ENCODE peak calls at places on chromosomes 1 and 21, in five cellular contexts. One of them, this sample, is unnamed. For H3K36me3, the result is how much of the 10 kb centered on the place peaks cover.

GRCh38 chr1:8862528-8862927 is 16.0 kb downstream of the ENO1 start:
- DNase-seq in cardiac muscle cell: peak
- DNase-seq in uterus: no peak
- DNase-seq in IMR-90: no peak
- DNase-seq in testis: no peak
- DNase-seq in this sample: no peak

GRCh38 chr1:85289207-85289847 is 12.9 kb upstream of the BCL10 start:
- DNase-seq in cardiac muscle cell: peak
- DNase-seq in uterus: no peak
- DNase-seq in IMR-90: peak
- DNase-seq in testis: no peak
- DNase-seq in this sample: no peak

GRCh38 chr1:151491641-151492040 is 19.5 kb upstream of the CGN start:
- DNase-seq in cardiac muscle cell: no peak
- DNase-seq in uterus: no peak
- DNase-seq in IMR-90: no peak
- DNase-seq in testis: no peak
- DNase-seq in this sample: no peak

GRCh38 chr1:202349263-202349928 is 897 bp downstream of the PPP1R12B start:
- DNase-seq in cardiac muscle cell: peak
- DNase-seq in uterus: no peak
- DNase-seq in IMR-90: peak
- DNase-seq in testis: no peak
- DNase-seq in this sample: no peak

GRCh38 chr1:173062156-173062938 is 11.6 kb upstream of the TNFSF18 start:
- DNase-seq in cardiac muscle cell: peak
- DNase-seq in uterus: no peak
- DNase-seq in IMR-90: peak
- DNase-seq in testis: no peak
- DNase-seq in this sample: no peak

GRCh38 chr1:12566484-12567287 is 51.3 kb downstream of the DHRS3 start:
- DNase-seq in cardiac muscle cell: no peak
- DNase-seq in uterus: no peak
- DNase-seq in IMR-90: no peak
- DNase-seq in testis: no peak
- DNase-seq in this sample: no peak

GRCh38 chr1:16644179-16645043 is 22.3 kb downstream of the RNU1-3 start:
- DNase-seq in cardiac muscle cell: peak
- DNase-seq in uterus: peak
- DNase-seq in IMR-90: peak
- DNase-seq in testis: peak
- DNase-seq in this sample: peak

GRCh38 chr1:12032141-12032710 is 12.9 kb downstream of the MIIP start:
- DNase-seq in cardiac muscle cell: peak
- DNase-seq in uterus: no peak
- DNase-seq in IMR-90: no peak
- DNase-seq in testis: no peak
- DNase-seq in this sample: no peak

GRCh38 chr1:15094056-15094455 is 59.5 kb upstream of the TMEM51 start:
- DNase-seq in cardiac muscle cell: no peak
- DNase-seq in uterus: no peak
- DNase-seq in IMR-90: no peak
- DNase-seq in testis: no peak
- DNase-seq in this sample: peak

GRCh38 chr1:247376659-247377058 is 39.3 kb upstream of the NLRP3 start:
- DNase-seq in cardiac muscle cell: no peak
- DNase-seq in uterus: no peak
- DNase-seq in IMR-90: no peak
- DNase-seq in testis: no peak
- DNase-seq in this sample: no peak

GRCh38 chr1:179881642-179882252 is 338 bp upstream of the TOR1AIP1 start:
- DNase-seq in cardiac muscle cell: peak
- DNase-seq in uterus: peak
- DNase-seq in IMR-90: peak
- DNase-seq in testis: peak
- DNase-seq in this sample: no peak

GRCh38 chr1:23585321-23586022 is 26.2 kb upstream of the ID3 start:
- DNase-seq in cardiac muscle cell: peak
- DNase-seq in uterus: peak
- DNase-seq in IMR-90: peak
- DNase-seq in testis: no peak
- DNase-seq in this sample: no peak

GRCh38 chr1:92902406-92902744 is 58.9 kb downstream of the DIPK1A start:
- DNase-seq in cardiac muscle cell: no peak
- DNase-seq in uterus: no peak
- DNase-seq in IMR-90: no peak
- DNase-seq in testis: no peak
- DNase-seq in this sample: no peak

GRCh38 chr1:157472959-157473358 is 79.4 kb downstream of the FCRL5 start:
- DNase-seq in cardiac muscle cell: no peak
- DNase-seq in uterus: no peak
- DNase-seq in IMR-90: no peak
- DNase-seq in testis: no peak
- DNase-seq in this sample: no peak
- H3K36me3 ChIP-seq in cardiac muscle cell: under half
- H3K36me3 ChIP-seq in uterus: under half
- H3K36me3 ChIP-seq in IMR-90: under half
- H3K36me3 ChIP-seq in testis: under half
- H3K36me3 ChIP-seq in this sample: under half

GRCh38 chr1:115165776-115166175 is 76.5 kb upstream of the TSPAN2 start:
- DNase-seq in cardiac muscle cell: no peak
- DNase-seq in uterus: no peak
- DNase-seq in IMR-90: no peak
- DNase-seq in testis: no peak
- DNase-seq in this sample: no peak

GRCh38 chr1:115166531-115167091 is 77.3 kb upstream of the TSPAN2 start:
- DNase-seq in cardiac muscle cell: peak
- DNase-seq in uterus: no peak
- DNase-seq in IMR-90: peak
- DNase-seq in testis: no peak
- DNase-seq in this sample: no peak

GRCh38 chr1:115170396-115170795 is 81.1 kb upstream of the TSPAN2 start:
- DNase-seq in cardiac muscle cell: peak
- DNase-seq in uterus: no peak
- DNase-seq in IMR-90: no peak
- DNase-seq in testis: no peak
- DNase-seq in this sample: no peak

GRCh38 chr1:115164940-115165718 is 75.8 kb upstream of the TSPAN2 start:
- DNase-seq in cardiac muscle cell: no peak
- DNase-seq in uterus: no peak
- DNase-seq in IMR-90: no peak
- DNase-seq in testis: no peak
- DNase-seq in this sample: no peak

DNA sequence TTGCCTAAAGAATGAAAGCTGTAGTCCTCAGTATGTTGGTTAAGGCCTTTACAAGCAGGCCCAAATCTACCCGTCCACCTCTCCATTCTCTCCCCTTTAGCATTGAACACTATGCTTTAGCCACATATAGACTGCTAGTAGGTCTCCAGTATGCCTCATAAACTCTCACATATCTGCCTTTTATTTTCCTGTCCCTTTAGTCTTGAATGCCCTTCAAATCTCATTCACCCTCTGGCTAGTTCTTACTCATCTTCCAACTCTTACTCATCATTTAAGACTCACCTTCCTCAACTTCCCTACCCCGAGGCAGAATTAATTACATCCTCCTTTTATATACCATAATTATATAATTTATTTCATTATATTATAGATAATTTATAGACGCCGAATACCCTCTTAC is 78.7 kb upstream of the TSPAN2 start:
- DNase-seq in cardiac muscle cell: no peak
- DNase-seq in uterus: no peak
- DNase-seq in IMR-90: peak
- DNase-seq in testis: no peak
- DNase-seq in this sample: no peak
- H3K27ac ChIP-seq in cardiac muscle cell: no peak
- H3K27ac ChIP-seq in uterus: peak
- H3K27ac ChIP-seq in IMR-90: peak
- H3K27ac ChIP-seq in testis: no peak
- H3K27ac ChIP-seq in this sample: no peak

DNA sequence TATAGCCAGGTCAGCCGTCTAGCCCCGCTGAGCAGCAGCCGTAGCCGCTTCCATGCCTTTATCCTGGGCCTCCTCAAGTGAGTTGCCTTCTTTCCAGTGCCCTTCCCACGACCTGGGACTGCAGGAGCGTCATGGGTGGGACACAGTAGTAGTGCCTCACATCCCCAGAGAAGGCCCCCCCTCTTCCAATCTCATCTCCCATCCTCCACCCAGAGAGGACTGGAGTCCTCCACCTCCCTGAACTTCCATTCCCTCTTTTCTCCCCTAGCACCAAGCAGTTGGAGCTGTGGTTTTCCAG is 4.9 kb downstream of the RUSC1 start:
- DNase-seq in cardiac muscle cell: no peak
- DNase-seq in uterus: no peak
- DNase-seq in IMR-90: no peak
- DNase-seq in testis: no peak
- DNase-seq in this sample: no peak
- H3K36me3 ChIP-seq in cardiac muscle cell: under half
- H3K36me3 ChIP-seq in uterus: under half
- H3K36me3 ChIP-seq in IMR-90: under half
- H3K36me3 ChIP-seq in testis: under half
- H3K36me3 ChIP-seq in this sample: under half

GRCh38 chr1:228151526-228151925 is 1.8 kb downstream of the GJC2 start:
- DNase-seq in cardiac muscle cell: no peak
- DNase-seq in uterus: peak
- DNase-seq in IMR-90: no peak
- DNase-seq in testis: no peak
- DNase-seq in this sample: peak
- H3K27ac ChIP-seq in cardiac muscle cell: no peak
- H3K27ac ChIP-seq in uterus: peak
- H3K27ac ChIP-seq in IMR-90: peak
- H3K27ac ChIP-seq in testis: no peak
- H3K27ac ChIP-seq in this sample: no peak

GRCh38 chr1:236896716-236897115 is 101.6 kb downstream of the MTR start:
- DNase-seq in cardiac muscle cell: no peak
- DNase-seq in uterus: no peak
- DNase-seq in IMR-90: no peak
- DNase-seq in testis: no peak
- DNase-seq in this sample: no peak
- H3K36me3 ChIP-seq in cardiac muscle cell: under half
- H3K36me3 ChIP-seq in uterus: under half
- H3K36me3 ChIP-seq in IMR-90: under half
- H3K36me3 ChIP-seq in testis: under half
- H3K36me3 ChIP-seq in this sample: under half

DNA sequence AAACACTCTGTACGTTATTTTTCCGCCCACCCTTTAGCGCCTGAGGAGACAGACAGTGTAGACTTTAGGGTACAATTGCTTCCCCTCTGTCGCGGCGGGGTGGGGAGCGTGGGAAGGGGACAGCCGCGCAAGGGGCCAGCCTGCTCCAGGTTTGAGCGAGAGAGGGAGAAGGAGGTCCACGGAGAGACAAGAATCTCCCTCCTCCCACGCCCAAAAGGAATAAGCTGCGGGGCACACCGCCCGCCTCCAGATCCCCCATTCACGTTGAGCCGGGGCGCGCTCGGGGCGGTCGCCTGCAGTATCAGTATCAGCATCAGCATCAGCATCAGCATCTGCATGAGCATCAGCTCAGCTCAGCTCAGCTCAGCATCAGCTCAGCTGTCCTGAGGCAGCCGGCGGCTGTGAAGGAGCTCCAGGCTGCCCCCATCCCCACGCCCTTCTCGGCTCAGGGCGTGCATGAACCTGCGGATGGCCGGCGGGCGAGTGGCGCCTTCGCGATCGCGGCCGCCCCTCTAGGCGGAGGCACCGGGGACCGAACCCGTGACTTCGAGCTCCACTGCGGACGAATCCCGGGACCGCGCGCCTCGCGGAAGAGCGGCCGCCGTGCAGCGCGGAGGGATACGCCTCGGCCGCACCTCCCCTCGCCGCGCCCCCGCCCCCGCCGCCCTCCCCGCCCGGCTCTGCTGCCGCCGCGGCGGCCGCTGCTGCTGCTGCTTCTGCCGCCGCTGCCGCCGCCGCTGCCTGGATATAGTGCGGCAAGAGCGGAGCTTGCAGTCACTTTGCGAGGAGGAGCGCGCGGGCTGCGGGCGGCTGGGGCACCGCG is at the start of gene NCAM2:
- DNase-seq in cardiac muscle cell: peak
- DNase-seq in uterus: peak
- DNase-seq in IMR-90: peak
- DNase-seq in testis: peak
- DNase-seq in this sample: peak
- H3K27ac ChIP-seq in cardiac muscle cell: no peak
- H3K27ac ChIP-seq in uterus: peak
- H3K27ac ChIP-seq in IMR-90: no peak
- H3K27ac ChIP-seq in testis: no peak
- H3K27ac ChIP-seq in this sample: no peak